ENCODE peak calls at places on chromosomes 6 and 20, in six cellular contexts. One of them, this sample, is unnamed.

GRCh38 chr20:8918145-8918544 is 150.7 kb upstream of the PLCB4 start:
- DNase-seq in H9: peak
- DNase-seq in IMR-90: no peak
- DNase-seq in H1: no peak
- DNase-seq in trophoblast cell: no peak
- DNase-seq in mesenchymal stem cell: no peak
- DNase-seq in this sample: no peak

GRCh38 chr6:692356-692851 is 535 bp downstream of the EXOC2 start:
- DNase-seq in mesenchymal stem cell: peak
- DNase-seq in H9: peak
- DNase-seq in H1: no peak
- DNase-seq in IMR-90: peak
- DNase-seq in trophoblast cell: peak
- DNase-seq in this sample: peak

GRCh38 chr6:56760842-56761241 is 118.2 kb upstream of the DST start:
- DNase-seq in mesenchymal stem cell: no peak
- DNase-seq in H9: no peak
- DNase-seq in H1: no peak
- DNase-seq in trophoblast cell: no peak
- DNase-seq in IMR-90: no peak
- DNase-seq in this sample: no peak

GRCh38 chr6:148932731-148933130 is 185.9 kb downstream of the UST start:
- DNase-seq in H9: no peak
- DNase-seq in IMR-90: peak
- DNase-seq in H1: no peak
- DNase-seq in trophoblast cell: peak
- DNase-seq in mesenchymal stem cell: peak
- DNase-seq in this sample: no peak

GRCh38 chr6:55980627-55981211 is 105.3 kb upstream of the BMP5 start:
- DNase-seq in H1: no peak
- DNase-seq in H9: no peak
- DNase-seq in IMR-90: peak
- DNase-seq in trophoblast cell: peak
- DNase-seq in mesenchymal stem cell: peak
- DNase-seq in this sample: peak

GRCh38 chr20:2387580-2387979 is 6.9 kb downstream of the TGM6 start:
- DNase-seq in H9: no peak
- DNase-seq in IMR-90: no peak
- DNase-seq in H1: no peak
- DNase-seq in mesenchymal stem cell: no peak
- DNase-seq in trophoblast cell: no peak
- DNase-seq in this sample: no peak

GRCh38 chr20:8722277-8722928 is 346.5 kb upstream of the PLCB4 start:
- DNase-seq in mesenchymal stem cell: peak
- DNase-seq in H9: no peak
- DNase-seq in trophoblast cell: peak
- DNase-seq in IMR-90: peak
- DNase-seq in H1: no peak
- DNase-seq in this sample: peak

GRCh38 chr6:68760486-68760885 is 125.4 kb downstream of the ADGRB3 start:
- DNase-seq in trophoblast cell: no peak
- DNase-seq in H1: no peak
- DNase-seq in H9: no peak
- DNase-seq in IMR-90: no peak
- DNase-seq in mesenchymal stem cell: no peak
- DNase-seq in this sample: no peak

GRCh38 chr20:14553774-14554524 is 216.5 kb upstream of the FLRT3 start:
- DNase-seq in IMR-90: peak
- DNase-seq in mesenchymal stem cell: no peak
- DNase-seq in H9: no peak
- DNase-seq in H1: no peak
- DNase-seq in trophoblast cell: no peak
- DNase-seq in this sample: no peak

GRCh38 chr6:154721460-154721859 is 11.8 kb upstream of the SCAF8 start:
- DNase-seq in H1: no peak
- DNase-seq in H9: no peak
- DNase-seq in IMR-90: peak
- DNase-seq in trophoblast cell: no peak
- DNase-seq in mesenchymal stem cell: peak
- DNase-seq in this sample: no peak

GRCh38 chr20:32435449-32436107 is 77.4 kb downstream of the ASXL1 start:
- DNase-seq in IMR-90: no peak
- DNase-seq in mesenchymal stem cell: no peak
- DNase-seq in trophoblast cell: no peak
- DNase-seq in H9: no peak
- DNase-seq in H1: no peak
- DNase-seq in this sample: no peak

GRCh38 chr20:58174708-58175287 is 53.7 kb downstream of the ANKRD60 start:
- DNase-seq in H1: no peak
- DNase-seq in IMR-90: no peak
- DNase-seq in trophoblast cell: no peak
- DNase-seq in H9: no peak
- DNase-seq in mesenchymal stem cell: no peak
- DNase-seq in this sample: no peak

DNA sequence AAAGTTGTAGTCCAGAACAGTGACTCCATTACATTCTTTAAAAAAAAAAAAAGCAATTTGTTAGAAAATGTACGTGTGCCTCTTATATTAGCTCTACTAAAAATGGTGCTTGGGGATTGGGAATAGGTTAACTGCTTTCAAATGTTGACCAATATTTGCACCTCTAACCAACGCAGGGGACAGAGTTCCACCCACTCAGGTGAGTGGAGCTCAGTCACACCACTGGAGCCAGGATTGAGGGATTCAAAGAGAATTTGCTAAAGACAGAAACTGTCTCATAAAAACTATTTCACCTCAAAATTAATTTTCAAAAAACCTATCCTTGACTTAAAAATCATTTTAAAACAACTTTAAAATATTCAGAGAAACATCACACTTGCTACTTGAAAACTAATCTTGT is 88.8 kb downstream of the PDE10A start:
- DNase-seq in mesenchymal stem cell: no peak
- DNase-seq in H1: no peak
- DNase-seq in trophoblast cell: no peak
- DNase-seq in IMR-90: no peak
- DNase-seq in H9: no peak
- DNase-seq in this sample: no peak
- H3K4ac ChIP-seq in mesenchymal stem cell: no peak
- H3K4ac ChIP-seq in H1: no peak
- H3K4ac ChIP-seq in trophoblast cell: no peak
- H3K4ac ChIP-seq in IMR-90: no peak
- H3K4ac ChIP-seq in H9: no peak
- H3K4ac ChIP-seq in this sample: no peak

GRCh38 chr6:161415302-161415855 is 141.5 kb upstream of the AGPAT4 start:
- DNase-seq in trophoblast cell: no peak
- DNase-seq in H1: no peak
- DNase-seq in mesenchymal stem cell: no peak
- DNase-seq in IMR-90: no peak
- DNase-seq in H9: no peak
- DNase-seq in this sample: no peak
- H2AK5ac ChIP-seq in trophoblast cell: peak
- H2AK5ac ChIP-seq in H1: no peak
- H2AK5ac ChIP-seq in mesenchymal stem cell: peak
- H2AK5ac ChIP-seq in IMR-90: no peak
- H2AK5ac ChIP-seq in H9: no peak
- H2AK5ac ChIP-seq in this sample: peak

GRCh38 chr6:134198093-134198492 is 119.8 kb downstream of the SGK1 start:
- DNase-seq in mesenchymal stem cell: no peak
- DNase-seq in trophoblast cell: peak
- DNase-seq in IMR-90: no peak
- DNase-seq in H1: no peak
- DNase-seq in H9: no peak
- DNase-seq in this sample: no peak
- H4K91ac ChIP-seq in mesenchymal stem cell: no peak
- H4K91ac ChIP-seq in trophoblast cell: no peak
- H4K91ac ChIP-seq in IMR-90: no peak
- H4K91ac ChIP-seq in H1: no peak
- H4K91ac ChIP-seq in H9: no peak
- H4K91ac ChIP-seq in this sample: no peak

GRCh38 chr20:50794181-50794845 is 548 bp upstream of the BCAS4 start:
- DNase-seq in H1: no peak
- DNase-seq in IMR-90: no peak
- DNase-seq in H9: no peak
- DNase-seq in trophoblast cell: no peak
- DNase-seq in mesenchymal stem cell: no peak
- DNase-seq in this sample: no peak

GRCh38 chr20:50797142-50797541 is 2.3 kb downstream of the BCAS4 start:
- DNase-seq in H1: no peak
- DNase-seq in mesenchymal stem cell: no peak
- DNase-seq in IMR-90: no peak
- DNase-seq in trophoblast cell: no peak
- DNase-seq in H9: no peak
- DNase-seq in this sample: no peak

GRCh38 chr20:50798650-50799049 is 3.8 kb downstream of the BCAS4 start:
- DNase-seq in IMR-90: no peak
- DNase-seq in H9: no peak
- DNase-seq in mesenchymal stem cell: no peak
- DNase-seq in trophoblast cell: no peak
- DNase-seq in H1: no peak
- DNase-seq in this sample: no peak

GRCh38 chr20:50792708-50793574 is 1.9 kb upstream of the BCAS4 start:
- DNase-seq in IMR-90: no peak
- DNase-seq in mesenchymal stem cell: no peak
- DNase-seq in H9: no peak
- DNase-seq in H1: no peak
- DNase-seq in trophoblast cell: no peak
- DNase-seq in this sample: no peak

GRCh38 chr20:50794846-50795634 is at the start of gene BCAS4:
- DNase-seq in IMR-90: peak
- DNase-seq in trophoblast cell: peak
- DNase-seq in H1: peak
- DNase-seq in H9: peak
- DNase-seq in mesenchymal stem cell: peak
- DNase-seq in this sample: peak
- H3K4ac ChIP-seq in IMR-90: peak
- H3K4ac ChIP-seq in trophoblast cell: no peak
- H3K4ac ChIP-seq in H1: no peak
- H3K4ac ChIP-seq in H9: no peak
- H3K4ac ChIP-seq in mesenchymal stem cell: no peak
- H3K4ac ChIP-seq in this sample: no peak

GRCh38 chr20:61387961-61388360 is 135.9 kb downstream of the CDH4 start:
- DNase-seq in mesenchymal stem cell: no peak
- DNase-seq in trophoblast cell: no peak
- DNase-seq in H1: no peak
- DNase-seq in H9: no peak
- DNase-seq in IMR-90: no peak
- DNase-seq in this sample: no peak

GRCh38 chr20:61385731-61386130 is 133.7 kb downstream of the CDH4 start:
- DNase-seq in H9: no peak
- DNase-seq in mesenchymal stem cell: no peak
- DNase-seq in trophoblast cell: no peak
- DNase-seq in H1: no peak
- DNase-seq in IMR-90: no peak
- DNase-seq in this sample: no peak

GRCh38 chr20:61385316-61385715 is 133.3 kb downstream of the CDH4 start:
- DNase-seq in trophoblast cell: no peak
- DNase-seq in H1: no peak
- DNase-seq in mesenchymal stem cell: no peak
- DNase-seq in IMR-90: no peak
- DNase-seq in H9: no peak
- DNase-seq in this sample: no peak

GRCh38 chr20:61389077-61389476 is 137.0 kb downstream of the CDH4 start:
- DNase-seq in mesenchymal stem cell: no peak
- DNase-seq in IMR-90: no peak
- DNase-seq in H9: no peak
- DNase-seq in trophoblast cell: no peak
- DNase-seq in H1: no peak
- DNase-seq in this sample: no peak

DNA sequence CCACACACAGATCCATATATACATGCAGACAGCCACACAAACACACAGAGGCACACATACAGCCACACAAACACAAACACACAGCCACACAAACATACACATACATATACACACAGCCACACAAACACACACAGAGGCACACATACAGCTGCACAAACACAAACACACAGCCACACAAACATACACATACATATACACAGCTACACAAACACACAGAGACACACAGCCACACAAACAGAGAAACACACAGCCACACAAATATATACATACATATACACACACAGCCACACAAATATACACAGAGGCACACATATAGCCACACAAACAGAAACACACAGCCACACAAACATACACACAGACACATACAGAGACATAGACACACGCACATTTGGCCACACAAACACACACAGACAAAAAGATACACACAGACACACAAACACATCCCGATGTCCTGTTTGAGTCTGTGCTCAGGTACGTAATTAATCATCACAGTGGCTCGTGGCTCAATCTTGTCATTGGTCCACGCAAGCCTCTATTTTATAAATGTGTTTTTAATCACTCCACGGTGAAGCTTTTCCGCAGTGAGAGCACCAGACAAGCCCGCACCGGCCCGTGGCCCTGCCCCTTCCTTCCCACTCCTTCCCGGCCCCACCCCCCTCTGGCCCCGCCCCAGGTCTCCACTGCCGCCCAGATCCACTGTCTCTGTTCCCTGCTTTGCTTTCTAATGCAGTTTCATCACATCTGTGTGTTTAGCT is 135.3 kb downstream of the CDH4 start:
- DNase-seq in IMR-90: peak
- DNase-seq in H9: peak
- DNase-seq in trophoblast cell: no peak
- DNase-seq in mesenchymal stem cell: peak
- DNase-seq in H1: no peak
- DNase-seq in this sample: no peak
- H2AK5ac ChIP-seq in IMR-90: peak
- H2AK5ac ChIP-seq in H9: no peak
- H2AK5ac ChIP-seq in trophoblast cell: no peak
- H2AK5ac ChIP-seq in mesenchymal stem cell: no peak
- H2AK5ac ChIP-seq in H1: peak
- H2AK5ac ChIP-seq in this sample: no peak

GRCh38 chr6:113954653-113955052 is 16.3 kb downstream of the HDAC2 start:
- DNase-seq in H1: no peak
- DNase-seq in mesenchymal stem cell: no peak
- DNase-seq in IMR-90: peak
- DNase-seq in H9: no peak
- DNase-seq in trophoblast cell: no peak
- DNase-seq in this sample: no peak
- H4K91ac ChIP-seq in H1: no peak
- H4K91ac ChIP-seq in mesenchymal stem cell: no peak
- H4K91ac ChIP-seq in IMR-90: no peak
- H4K91ac ChIP-seq in H9: no peak
- H4K91ac ChIP-seq in trophoblast cell: no peak
- H4K91ac ChIP-seq in this sample: no peak

GRCh38 chr20:47353697-47354387 is 2.7 kb downstream of the ZMYND8 start:
- DNase-seq in mesenchymal stem cell: peak
- DNase-seq in H1: no peak
- DNase-seq in H9: no peak
- DNase-seq in trophoblast cell: no peak
- DNase-seq in IMR-90: no peak
- DNase-seq in this sample: no peak
- H3K4ac ChIP-seq in mesenchymal stem cell: peak
- H3K4ac ChIP-seq in H1: no peak
- H3K4ac ChIP-seq in H9: no peak
- H3K4ac ChIP-seq in trophoblast cell: peak
- H3K4ac ChIP-seq in IMR-90: peak
- H3K4ac ChIP-seq in this sample: no peak